ENCODE peak calls at places on chromosomes 4 and X, in seven cellular contexts. Z is thyroid gland; C is AG08395; R is iPS DF 19.7; J is ecto neural progenitor cell; N is CD8-positive, alpha-beta T cell; M is amniotic stem cell. H is an unnamed sample.

GRCh38 chr4:73723029-73723428 is 17.3 kb upstream of the CXCL8 start:
- DNase-seq in Z (no peak), C (no peak), R (no peak), J (no peak), N (no peak), M (no peak), H (no peak)

GRCh38 chr4:40340034-40340433 is 4.9 kb downstream of the CHRNA9 start:
- DNase-seq in Z (no peak), C (peak), R (no peak), J (no peak), N (no peak), M (no peak), H (no peak)

GRCh38 chr4:39587881-39588280 is 50.8 kb downstream of the SMIM14 start:
- DNase-seq in Z (no peak), C (peak), R (no peak), J (no peak), N (no peak), M (peak), H (no peak)

GRCh38 chr4:121182296-121182695 is 18.2 kb upstream of the TNIP3 start:
- DNase-seq in Z (peak), C (peak), R (no peak), J (no peak), N (no peak), M (no peak), H (no peak)

GRCh38 chrX:153772608-153773217 is 8.1 kb upstream of the SRPK3 start:
- DNase-seq in Z (no peak), C (no peak), R (no peak), J (no peak), N (no peak), M (no peak), H (no peak)

GRCh38 chr4:55154933-55155332 is 29.5 kb upstream of the KDR start:
- DNase-seq in Z (no peak), C (no peak), R (no peak), J (no peak), N (no peak), M (no peak), H (no peak)

GRCh38 chrX:117959045-117959444 is 157.6 kb downstream of the KLHL13 start:
- DNase-seq in Z (no peak), C (no peak), R (no peak), J (no peak), N (no peak), M (no peak), H (no peak)

GRCh38 chr4:95068401-95068800 is 310.6 kb downstream of the BMPR1B start:
- DNase-seq in Z (no peak), C (no peak), R (no peak), J (no peak), N (no peak), M (no peak), H (no peak)

GRCh38 chr4:123659759-123660158 is 263.2 kb downstream of the SPRY1 start:
- DNase-seq in Z (no peak), C (no peak), R (no peak), J (no peak), N (no peak), M (no peak), H (peak)

GRCh38 chr4:179095585-179096228 is 1653.5 kb upstream of the AGA start:
- DNase-seq in Z (no peak), C (no peak), R (peak), J (peak), N (no peak), M (peak), H (no peak)

GRCh38 chr4:84684361-84684760 is 101.4 kb downstream of the CDS1 start:
- DNase-seq in Z (no peak), C (no peak), R (no peak), J (no peak), N (no peak), M (no peak), H (no peak)

GRCh38 chr4:1593881-1594345 is 90.2 kb downstream of the FAM53A start:
- DNase-seq in Z (no peak), C (no peak), R (no peak), J (no peak), N (no peak), M (no peak), H (no peak)

GRCh38 chr4:73573794-73574528 is 46.3 kb downstream of the RASSF6 start:
- DNase-seq in Z (peak), C (peak), R (peak), J (peak), N (no peak), M (peak), H (peak)

GRCh38 chrX:131572372-131573014 is 28.6 kb downstream of the OR13H1 start:
- DNase-seq in Z (no peak), C (no peak), R (no peak), J (no peak), N (no peak), M (no peak), H (no peak)

GRCh38 chr4:7195546-7196282 is 3.4 kb downstream of the SORCS2 start:
- DNase-seq in Z (no peak), C (no peak), R (no peak), J (peak), N (no peak), M (no peak), H (no peak)

GRCh38 chrX:19792412-19792811 is 95.0 kb downstream of the SH3KBP1 start:
- DNase-seq in Z (no peak), C (no peak), R (no peak), J (no peak), N (no peak), M (no peak), H (no peak)

GRCh38 chrX:70422886-70423336 is at the start of gene GDPD2:
- DNase-seq in Z (peak), C (no peak), R (no peak), J (peak), N (no peak), M (no peak), H (peak)

GRCh38 chr4:92121099-92121498 is 182.7 kb upstream of the GRID2 start:
- DNase-seq in Z (peak), C (no peak), R (no peak), J (no peak), N (no peak), M (no peak), H (no peak)

H was measured in HepG2.